ENCODE peak calls at places on chromosomes 4 and X, in five cellular contexts. One of them, this sample, is unnamed.

GRCh38 chr4:9703391-9703790 is 78.0 kb upstream of the DRD5 start:
- DNase-seq in HAP-1: peak; percentile 30
- DNase-seq in H7: peak; percentile 82
- DNase-seq in PC-9: peak; percentile 51
- DNase-seq in A549: peak; percentile 18
- DNase-seq in this sample: peak; percentile 26

GRCh38 chrX:132622130-132622529 is 133.3 kb upstream of the MBNL3 start:
- DNase-seq in A549: no peak
- DNase-seq in H7: no peak
- DNase-seq in HAP-1: no peak
- DNase-seq in PC-9: peak; percentile 25
- DNase-seq in this sample: no peak

GRCh38 chr4:146261046-146261445 is 46.7 kb downstream of the REELD1 start:
- DNase-seq in H7: no peak
- DNase-seq in PC-9: peak; percentile 67
- DNase-seq in A549: no peak
- DNase-seq in HAP-1: no peak
- DNase-seq in this sample: no peak

GRCh38 chr4:146134761-146135160 is 40.8 kb upstream of the LSM6 start:
- DNase-seq in A549: no peak
- DNase-seq in H7: no peak
- DNase-seq in HAP-1: no peak
- DNase-seq in PC-9: no peak
- DNase-seq in this sample: no peak

GRCh38 chrX:102154218-102154860 is 1.4 kb downstream of the BEX5 start:
- DNase-seq in A549: no peak
- DNase-seq in PC-9: no peak
- DNase-seq in H7: peak; percentile 21
- DNase-seq in HAP-1: peak; percentile 70
- DNase-seq in this sample: no peak

GRCh38 chrX:8738588-8739189 is 6.8 kb upstream of the ANOS1 start:
- DNase-seq in H7: peak; percentile 30
- DNase-seq in HAP-1: peak; percentile 20
- DNase-seq in PC-9: peak; percentile 48
- DNase-seq in A549: no peak
- DNase-seq in this sample: peak; percentile 46

GRCh38 chr4:152434011-152434410 is 101.9 kb downstream of the FBXW7 start:
- DNase-seq in A549: no peak
- DNase-seq in H7: no peak
- DNase-seq in HAP-1: peak; percentile 54
- DNase-seq in PC-9: no peak
- DNase-seq in this sample: no peak

GRCh38 chr4:183798249-183798920 is 106.7 kb upstream of the STOX2 start:
- DNase-seq in PC-9: no peak
- DNase-seq in A549: no peak
- DNase-seq in HAP-1: peak; percentile 14
- DNase-seq in H7: peak; percentile 79
- DNase-seq in this sample: no peak

GRCh38 chr4:20520901-20521300 is 179.4 kb upstream of the PACRGL start:
- DNase-seq in A549: no peak
- DNase-seq in H7: no peak
- DNase-seq in HAP-1: no peak
- DNase-seq in PC-9: peak; percentile 2
- DNase-seq in this sample: no peak

GRCh38 chrX:69321789-69322188 is 156.5 kb upstream of the PJA1 start:
- DNase-seq in PC-9: no peak
- DNase-seq in HAP-1: no peak
- DNase-seq in A549: no peak
- DNase-seq in H7: peak; percentile 1
- DNase-seq in this sample: no peak

GRCh38 chrX:19747672-19748610 is 139.5 kb downstream of the SH3KBP1 start:
- DNase-seq in HAP-1: no peak
- DNase-seq in PC-9: no peak
- DNase-seq in A549: no peak
- DNase-seq in H7: no peak
- DNase-seq in this sample: peak; percentile 42

GRCh38 chr4:6242271-6243029 is 27.2 kb upstream of the WFS1 start:
- DNase-seq in HAP-1: no peak
- DNase-seq in PC-9: no peak
- DNase-seq in A549: no peak
- DNase-seq in H7: no peak
- DNase-seq in this sample: no peak

GRCh38 chrX:105653891-105654290 is 168.4 kb upstream of the NRK start:
- DNase-seq in A549: no peak
- DNase-seq in H7: no peak
- DNase-seq in HAP-1: no peak
- DNase-seq in PC-9: no peak
- DNase-seq in this sample: no peak

GRCh38 chr4:154618708-154619315 is 6.4 kb upstream of the FGG start:
- DNase-seq in H7: peak; percentile 36
- DNase-seq in HAP-1: peak; percentile 47
- DNase-seq in PC-9: peak; percentile 55
- DNase-seq in A549: peak; percentile 35
- DNase-seq in this sample: peak; percentile 47

GRCh38 chrX:118226060-118226428 is 109.4 kb upstream of the KLHL13 start:
- DNase-seq in PC-9: no peak
- DNase-seq in A549: peak; percentile 11
- DNase-seq in H7: peak; percentile 24
- DNase-seq in HAP-1: peak; percentile 65
- DNase-seq in this sample: no peak

GRCh38 chr4:112377127-112377635 is 80.0 kb downstream of the ALPK1 start:
- DNase-seq in A549: no peak
- DNase-seq in HAP-1: no peak
- DNase-seq in H7: no peak
- DNase-seq in PC-9: no peak
- DNase-seq in this sample: no peak

GRCh38 chrX:101685923-101686322 is 26.3 kb upstream of the ARMCX2 start:
- DNase-seq in HAP-1: no peak
- DNase-seq in A549: no peak
- DNase-seq in H7: peak; percentile 34
- DNase-seq in PC-9: no peak
- DNase-seq in this sample: no peak

GRCh38 chrX:151871244-151871643 is 41.4 kb upstream of the MAGEA4 start:
- DNase-seq in A549: peak; percentile 50
- DNase-seq in H7: no peak
- DNase-seq in HAP-1: no peak
- DNase-seq in PC-9: peak; percentile 37
- DNase-seq in this sample: no peak

GRCh38 chr4:56668267-56668666 is 12.8 kb downstream of the HOPX start:
- DNase-seq in HAP-1: no peak
- DNase-seq in PC-9: peak; percentile 5
- DNase-seq in A549: no peak
- DNase-seq in H7: peak; percentile 55
- DNase-seq in this sample: no peak

GRCh38 chrX:9466115-9466495 is 1.2 kb downstream of the TBL1X start:
- DNase-seq in H7: peak; percentile 72
- DNase-seq in A549: peak; percentile 10
- DNase-seq in PC-9: peak; percentile 8
- DNase-seq in HAP-1: no peak
- DNase-seq in this sample: no peak

GRCh38 chrX:126929071-126929470 is 109.5 kb downstream of the PRR32 start:
- DNase-seq in PC-9: no peak
- DNase-seq in A549: no peak
- DNase-seq in HAP-1: no peak
- DNase-seq in H7: no peak
- DNase-seq in this sample: no peak

GRCh38 chr4:89724716-89725115 is 112.2 kb downstream of the SNCA start:
- DNase-seq in HAP-1: no peak
- DNase-seq in A549: no peak
- DNase-seq in PC-9: no peak
- DNase-seq in H7: no peak
- DNase-seq in this sample: no peak

GRCh38 chr4:184234155-184234554 is 16.5 kb upstream of the ENPP6 start:
- DNase-seq in PC-9: no peak
- DNase-seq in A549: no peak
- DNase-seq in HAP-1: no peak
- DNase-seq in H7: no peak
- DNase-seq in this sample: no peak

GRCh38 chr4:25402521-25402920 is 25.5 kb downstream of the ANAPC4 start:
- DNase-seq in PC-9: no peak
- DNase-seq in H7: no peak
- DNase-seq in A549: no peak
- DNase-seq in HAP-1: no peak
- DNase-seq in this sample: no peak

GRCh38 chr4:172698256-172698655 is 470.4 kb upstream of the GALNT7 start:
- DNase-seq in HAP-1: no peak
- DNase-seq in H7: no peak
- DNase-seq in PC-9: no peak
- DNase-seq in A549: no peak
- DNase-seq in this sample: no peak

This sample was measured in AML-193.